ENCODE peak calls at places on chromosomes 5 and 9, in seven cellular contexts. K is prostate gland; H is psoas muscle; O is body of pancreas; E is CD8-positive, alpha-beta T cell; N is thoracic aorta; L is IMR-90. C is an unnamed sample. For H3K4me1, the result is how much of the 10 kb centered on the place peaks cover.

GRCh38 chr9:126693428-126693931 is 79.8 kb downstream of the LMX1B start:
- DNase-seq in K (no peak), H (peak), O (no peak), E (no peak), N (no peak), L (no peak), C (no peak)

GRCh38 chr5:114362197-114362976 is 517 bp downstream of the KCNN2 start:
- DNase-seq in K (no peak), H (no peak), O (no peak), E (no peak), N (no peak), L (peak), C (no peak)

GRCh38 chr5:107696071-107696470 is 25.3 kb upstream of the EFNA5 start:
- DNase-seq in K (no peak), H (no peak), O (no peak), E (no peak), N (no peak), L (no peak), C (no peak)

GRCh38 chr9:137157618-137158502 is 12.0 kb downstream of the LRRC26 start:
- DNase-seq in K (no peak), H (no peak), O (no peak), E (no peak), N (no peak), L (no peak), C (no peak)

GRCh38 chr5:6448622-6449464 is at the start of gene UBE2QL1:
- DNase-seq in K (peak), H (peak), O (peak), E (no peak), N (no peak), L (no peak), C (peak)

GRCh38 chr9:76701441-76702031 is 62.7 kb upstream of the PCA3 start:
- DNase-seq in K (no peak), H (no peak), O (no peak), E (no peak), N (no peak), L (no peak), C (no peak)

GRCh38 chr5:146331257-146331822 is 7.3 kb upstream of the POU4F3 start:
- DNase-seq in K (no peak), H (no peak), O (no peak), E (no peak), N (no peak), L (no peak), C (no peak)

GRCh38 chr5:4563400-4563799 is 576.7 kb upstream of the ADAMTS16 start:
- DNase-seq in K (no peak), H (no peak), O (no peak), E (no peak), N (no peak), L (no peak), C (no peak)

GRCh38 chr5:141657937-141658545 is 6.8 kb upstream of the FCHSD1 start:
- DNase-seq in K (no peak), H (peak), O (no peak), E (no peak), N (no peak), L (peak), C (no peak)

GRCh38 chr5:83721878-83722779 is 1.5 kb upstream of the HAPLN1 start:
- DNase-seq in K (peak), H (no peak), O (peak), E (no peak), N (peak), L (peak), C (peak)

GRCh38 chr5:124650960-124651662 is 95.3 kb downstream of the ZNF608 start:
- DNase-seq in K (no peak), H (no peak), O (no peak), E (no peak), N (no peak), L (peak), C (no peak)
- H3K4me1 ChIP-seq in K (under half), H (under half), O (half or more), E (under half), N (under half), L (under half), C (under half)

DNA sequence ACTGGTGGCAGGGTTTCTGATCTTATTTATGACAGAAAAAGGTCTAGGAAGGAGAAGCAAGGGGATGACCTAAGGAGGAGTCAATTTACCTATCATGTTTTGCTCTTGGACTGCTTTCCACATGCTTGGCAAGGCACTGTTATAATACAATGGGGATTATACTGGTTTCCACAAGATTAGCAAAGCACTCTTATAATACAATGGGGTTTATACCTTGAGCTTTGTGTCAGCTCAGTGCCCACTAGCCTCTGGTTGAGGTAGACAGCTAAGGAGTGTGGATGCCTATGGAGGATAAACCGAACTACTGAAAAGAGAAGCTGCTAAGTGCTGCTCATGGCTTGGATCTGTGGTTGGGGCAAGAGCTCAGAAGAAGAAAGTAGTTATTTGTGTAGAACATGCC is 68.7 kb downstream of the MRPS27 start:
- DNase-seq in K (no peak), H (no peak), O (no peak), E (no peak), N (no peak), L (no peak), C (no peak)
- H3K4me1 ChIP-seq in K (under half), H (under half), O (under half), E (under half), N (half or more), L (under half), C (under half)

GRCh38 chr9:71115448-71115975 is 5.9 kb downstream of the TRPM3 start:
- DNase-seq in K (no peak), H (no peak), O (no peak), E (no peak), N (no peak), L (no peak), C (no peak)
- H3K4me1 ChIP-seq in K (under half), H (under half), O (under half), E (under half), N (under half), L (under half), C (under half)

DNA sequence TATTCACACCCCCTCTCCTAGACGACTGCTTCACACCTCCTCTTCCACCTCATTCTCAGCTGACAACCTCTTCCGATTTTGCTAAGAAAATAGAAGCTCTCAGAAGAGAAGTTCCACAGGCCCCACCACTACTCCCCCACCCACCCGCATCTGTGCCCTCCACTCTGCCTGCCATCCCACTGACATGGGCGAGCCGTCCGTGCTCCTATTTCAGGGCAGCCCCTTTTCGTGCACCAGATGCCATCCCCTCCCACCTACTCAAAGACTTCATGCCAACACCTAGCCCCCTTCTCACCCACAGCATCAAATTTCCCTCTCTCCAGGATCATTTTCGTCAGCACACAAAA is 34.6 kb upstream of the JADE2 start:
- DNase-seq in K (no peak), H (no peak), O (no peak), E (no peak), N (no peak), L (no peak), C (no peak)
- H3K4me1 ChIP-seq in K (under half), H (under half), O (under half), E (under half), N (under half), L (under half), C (under half)

GRCh38 chr9:4796988-4797956 is 4.5 kb downstream of the RCL1 start:
- DNase-seq in K (no peak), H (no peak), O (no peak), E (no peak), N (no peak), L (peak), C (peak)
- H3K4me1 ChIP-seq in K (under half), H (under half), O (under half), E (under half), N (half or more), L (under half), C (under half)

GRCh38 chr9:129889936-129890717 is 54.9 kb downstream of the USP20 start:
- DNase-seq in K (no peak), H (no peak), O (no peak), E (peak), N (no peak), L (no peak), C (no peak)

GRCh38 chr9:129891519-129891918 is 56.3 kb downstream of the USP20 start:
- DNase-seq in K (no peak), H (no peak), O (no peak), E (no peak), N (no peak), L (no peak), C (no peak)

GRCh38 chr9:129888809-129889460 is 53.7 kb downstream of the USP20 start:
- DNase-seq in K (no peak), H (no peak), O (no peak), E (peak), N (no peak), L (no peak), C (no peak)

GRCh38 chr9:129888085-129888808 is 53.0 kb downstream of the USP20 start:
- DNase-seq in K (no peak), H (peak), O (no peak), E (peak), N (no peak), L (no peak), C (no peak)

GRCh38 chr9:129889461-129889935 is 54.2 kb downstream of the USP20 start:
- DNase-seq in K (no peak), H (no peak), O (no peak), E (peak), N (no peak), L (no peak), C (no peak)
- H3K4me1 ChIP-seq in K (under half), H (under half), O (under half), E (half or more), N (half or more), L (under half), C (under half)